ENCODE peak calls at places on chromosome X, in five cellular contexts. I is K562, O is HepG2, N is GM12878, Z is H1. E is an unnamed sample.

GRCh38 chrX:154748712-154749339 is 2.1 kb downstream of the GAB3 start:
- DNase-seq in O (peak; percentile 32), Z (no peak), N (no peak), I (peak; percentile 72), E (peak; percentile 15)

GRCh38 chrX:133337250-133337649 is 78.0 kb downstream of the GPC4 start:
- DNase-seq in Z (no peak), N (no peak), I (no peak), O (no peak), E (no peak)

GRCh38 chrX:97332963-97333362 is 449.3 kb downstream of the RPA4 start:
- DNase-seq in O (no peak), N (no peak), Z (no peak), I (no peak), E (no peak)

GRCh38 chrX:20623448-20623847 is 356.7 kb upstream of the RPS6KA3 start:
- DNase-seq in O (no peak), Z (no peak), N (no peak), I (no peak), E (no peak)

GRCh38 chrX:110450050-110450449 is 91.4 kb downstream of the RTL9 start:
- DNase-seq in N (peak; percentile 20), I (peak; percentile 64), O (peak; percentile 42), Z (peak; percentile 80), E (peak; percentile 75)

GRCh38 chrX:77442728-77443127 is 4.5 kb upstream of the FGF16 start:
- DNase-seq in I (no peak), O (peak; percentile 1), N (no peak), Z (no peak), E (no peak)

GRCh38 chrX:140918398-140919043 is 83.9 kb upstream of the SPANXB1 start:
- DNase-seq in O (peak; percentile 44), I (peak; percentile 17), Z (peak; percentile 47), N (peak; percentile 7), E (peak; percentile 33)

GRCh38 chrX:66728818-66729271 is 90.0 kb upstream of the EDA2R start:
- DNase-seq in N (no peak), I (peak; percentile 55), O (peak; percentile 6), Z (peak; percentile 60), E (peak; percentile 49)

GRCh38 chrX:74924449-74925209 is 623 bp downstream of the NEXMIF start:
- DNase-seq in O (no peak), N (no peak), Z (peak; percentile 60), I (no peak), E (peak; percentile 54)

GRCh38 chrX:17376381-17377046 is 1.5 kb downstream of the NHS start:
- DNase-seq in Z (peak; percentile 46), N (no peak), O (no peak), I (no peak), E (no peak)

GRCh38 chrX:123236868-123237267 is 52.8 kb downstream of the GRIA3 start:
- DNase-seq in I (no peak), O (no peak), N (no peak), Z (no peak), E (no peak)

GRCh38 chrX:21373637-21374162 is 518 bp upstream of the CNKSR2 start:
- DNase-seq in Z (no peak), O (no peak), I (no peak), N (no peak), E (no peak)

GRCh38 chrX:21996872-21997271 is 35.3 kb upstream of the PHEX start:
- DNase-seq in O (peak; percentile 17), I (peak; percentile 13), N (no peak), Z (no peak), E (no peak)

GRCh38 chrX:54358424-54359211 is 772 bp upstream of the WNK3 start:
- DNase-seq in O (no peak), Z (peak; percentile 81), N (no peak), I (no peak), E (peak; percentile 83)

GRCh38 chrX:75181721-75182120 is 25.6 kb upstream of the ABCB7 start:
- DNase-seq in O (no peak), I (no peak), N (no peak), Z (no peak), E (no peak)

GRCh38 chrX:154526901-154527675 is 11.1 kb upstream of the FAM3A start:
- DNase-seq in I (peak; percentile 72), O (peak; percentile 56), Z (peak; percentile 74), N (peak; percentile 36), E (peak; percentile 73)

GRCh38 chrX:44305921-44306320 is 37.6 kb downstream of the EFHC2 start:
- DNase-seq in Z (no peak), I (no peak), O (no peak), N (no peak), E (no peak)

GRCh38 chrX:95885074-95885473 is 799.6 kb upstream of the DIAPH2 start:
- DNase-seq in N (no peak), I (no peak), O (no peak), Z (no peak), E (no peak)

GRCh38 chrX:38192007-38192625 is 28.6 kb downstream of the SRPX start:
- DNase-seq in O (no peak), I (peak; percentile 7), Z (peak; percentile 45), N (no peak), E (peak; percentile 17)

GRCh38 chrX:153827016-153827415 is 3.3 kb downstream of the PDZD4 start:
- DNase-seq in I (no peak), O (no peak), Z (no peak), N (no peak), E (no peak)

GRCh38 chrX:13144927-13145659 is 100.7 kb upstream of the FAM9C start:
- DNase-seq in N (no peak), O (no peak), I (no peak), Z (no peak), E (no peak)

GRCh38 chrX:37959212-37960021 is 46.9 kb upstream of the SYTL5 start:
- DNase-seq in I (no peak), N (no peak), O (peak; percentile 95), Z (no peak), E (no peak)

GRCh38 chrX:72080800-72081199 is 50.9 kb downstream of the RTL5 start:
- DNase-seq in N (no peak), I (no peak), Z (no peak), O (no peak), E (no peak)

GRCh38 chrX:17397074-17397473 is 22.1 kb downstream of the NHS start:
- DNase-seq in Z (no peak), I (no peak), N (no peak), O (no peak), E (no peak)

GRCh38 chrX:21723097-21723496 is 34.8 kb downstream of the SMPX start:
- DNase-seq in O (no peak), Z (no peak), N (no peak), I (no peak), E (no peak)

GRCh38 chrX:20042221-20042620 is 51.4 kb upstream of the BCLAF3 start:
- DNase-seq in O (no peak), Z (no peak), N (no peak), I (no peak), E (no peak)

GRCh38 chrX:149185087-149185486 is 320.0 kb downstream of the IDS start:
- DNase-seq in N (no peak), Z (no peak), O (no peak), I (no peak), E (no peak)
- TF ChIP-seq ATF2 in N (no peak), Z (no peak), O (no peak), I (no peak), E (no peak)

DNA sequence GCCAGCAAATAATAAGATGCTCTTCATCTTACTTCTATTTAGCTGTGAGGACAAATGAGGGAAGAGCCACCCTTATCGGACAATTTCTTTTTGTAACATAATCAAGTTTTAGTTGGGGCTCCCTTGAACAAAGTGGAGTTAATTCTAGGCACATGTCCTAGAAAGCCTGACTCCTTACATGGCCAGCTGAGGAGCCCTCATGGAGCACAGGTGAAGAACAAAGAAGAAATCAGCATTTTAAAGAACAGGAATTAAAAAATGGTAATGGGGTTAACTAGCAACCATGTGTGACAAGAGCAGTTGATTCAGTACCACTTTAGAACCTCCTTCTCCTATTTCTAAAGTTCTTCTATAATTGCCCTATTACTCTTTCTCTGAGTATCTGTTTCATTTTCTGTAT is 15.9 kb downstream of the GPR82 start:
- DNase-seq in Z (no peak), O (no peak), N (no peak), I (no peak), E (no peak)
- TF ChIP-seq ATF2 in Z (no peak), O (no peak), N (no peak), I (no peak), E (no peak)

GRCh38 chrX:39201305-39201990 is 400.2 kb downstream of the MID1IP1 start:
- DNase-seq in I (peak; percentile 11), N (no peak), O (no peak), Z (no peak), E (no peak)

GRCh38 chrX:39199429-39199828 is 398.2 kb downstream of the MID1IP1 start:
- DNase-seq in I (no peak), Z (no peak), N (no peak), O (no peak), E (no peak)

GRCh38 chrX:39194673-39195072 is 393.4 kb downstream of the MID1IP1 start:
- DNase-seq in O (no peak), I (no peak), N (no peak), Z (no peak), E (no peak)

GRCh38 chrX:39195156-39195555 is 393.9 kb downstream of the MID1IP1 start:
- DNase-seq in N (no peak), O (no peak), Z (no peak), I (no peak), E (no peak)

GRCh38 chrX:39196192-39197102 is 395.2 kb downstream of the MID1IP1 start:
- DNase-seq in I (peak; percentile 37), N (peak; percentile 90), Z (no peak), O (no peak), E (no peak)
- TF ChIP-seq ATF2 in I (no peak), N (peak; percentile 79), Z (no peak), O (no peak), E (no peak)

DNA sequence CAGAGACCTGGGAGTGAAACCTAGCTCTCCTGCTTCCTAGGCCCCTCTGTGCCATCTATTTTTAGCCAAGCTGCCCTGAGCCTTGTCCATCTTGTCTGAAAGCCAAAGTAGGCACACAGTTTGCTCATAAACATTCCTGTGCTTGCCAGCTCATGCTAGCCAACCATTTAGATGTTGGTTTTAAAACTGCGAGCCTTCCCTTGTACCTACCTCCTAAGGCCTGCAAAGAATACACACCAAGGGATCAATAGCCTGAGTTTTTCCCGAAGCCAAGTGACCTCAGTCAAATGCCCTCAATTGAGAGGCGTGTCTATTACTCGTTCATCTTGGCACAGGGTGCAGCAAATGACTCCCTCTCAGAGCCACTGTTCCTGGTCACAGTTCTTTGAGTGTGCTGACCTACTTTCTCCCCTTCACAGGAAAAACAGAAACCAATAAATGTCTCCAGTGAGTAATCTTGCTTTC is 48.5 kb downstream of the ZCCHC12 start:
- DNase-seq in N (no peak), O (no peak), I (no peak), Z (no peak), E (no peak)
- TF ChIP-seq ATF2 in N (no peak), O (no peak), I (no peak), Z (no peak), E (no peak)

DNA sequence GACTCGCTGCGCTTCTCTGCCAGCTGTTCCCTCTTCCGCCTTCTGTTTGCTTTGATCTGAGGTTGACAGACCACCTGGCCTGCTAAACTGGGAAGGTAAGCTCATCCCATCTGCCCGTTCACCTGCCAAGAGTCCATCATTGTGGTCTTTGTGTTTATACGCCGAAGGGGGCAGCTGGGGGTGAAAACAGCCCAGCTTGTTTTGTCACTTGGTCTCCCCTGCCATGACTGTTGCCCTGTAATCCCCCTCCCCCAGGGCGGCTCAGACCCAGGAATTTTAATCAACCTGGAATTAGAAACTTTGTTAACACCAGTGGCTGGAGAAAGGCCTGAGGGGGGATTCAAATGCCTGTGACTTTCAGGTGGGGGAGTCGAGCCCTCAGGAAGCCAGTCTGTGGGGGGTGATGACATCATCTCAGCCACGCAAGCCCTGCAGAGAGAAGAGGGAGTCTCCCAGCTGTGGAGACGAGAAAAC is 333.3 kb downstream of the BCOR start:
- DNase-seq in I (no peak), N (no peak), Z (no peak), O (no peak), E (no peak)
- TF ChIP-seq ATF2 in I (no peak), N (no peak), Z (no peak), O (no peak), E (no peak)

E was measured in WTC11.